ENCODE peak calls at places on chromosomes 1 and 21, in ten cellular contexts. One of them, this sample, is unnamed.

GRCh38 chr1:4674676-4675075 is 20.3 kb downstream of the AJAP1 start:
- DNase-seq in COR-L47: no peak
- DNase-seq in GM18507: no peak
- DNase-seq in ovary: no peak
- DNase-seq in CD8-positive, alpha-beta T cell: no peak
- DNase-seq in stimulated activated CD4-positive, alpha-beta T cell treated with anti-CD3 and anti-CD28 coated beads, Interleukin-12 subunit alpha, Interleukin-12 subunit beta, amount 100 ng/mL, for 4 hours: no peak
- DNase-seq in activated CD4-positive, alpha-beta T cell treated with anti-CD3 and anti-CD28 coated beads, Interleukin-2, amount 10 ng/mL, durations not matched to agents 7 days and 5 days: no peak
- DNase-seq in stimulated activated CD8-positive, alpha-beta memory T cell treated with anti-CD3 and anti-CD28 coated beads, Interleukin-7, amount 100 ng/mL, for 1 hour: no peak
- DNase-seq in ELR: no peak
- DNase-seq in fibroblast of pulmonary artery: no peak
- DNase-seq in this sample: no peak

GRCh38 chr1:118945460-118945859 is 42.7 kb downstream of the TBX15 start:
- DNase-seq in fibroblast of pulmonary artery: no peak
- DNase-seq in activated CD4-positive, alpha-beta T cell treated with anti-CD3 and anti-CD28 coated beads, Interleukin-2, amount 10 ng/mL, durations not matched to agents 7 days and 5 days: no peak
- DNase-seq in stimulated activated CD4-positive, alpha-beta T cell treated with anti-CD3 and anti-CD28 coated beads, Interleukin-12 subunit alpha, Interleukin-12 subunit beta, amount 100 ng/mL, for 4 hours: no peak
- DNase-seq in ovary: no peak
- DNase-seq in stimulated activated CD8-positive, alpha-beta memory T cell treated with anti-CD3 and anti-CD28 coated beads, Interleukin-7, amount 100 ng/mL, for 1 hour: no peak
- DNase-seq in ELR: no peak
- DNase-seq in CD8-positive, alpha-beta T cell: no peak
- DNase-seq in COR-L47: peak
- DNase-seq in GM18507: no peak
- DNase-seq in this sample: peak

GRCh38 chr1:38500352-38500751 is 359.2 kb downstream of the RRAGC start:
- DNase-seq in CD8-positive, alpha-beta T cell: no peak
- DNase-seq in GM18507: no peak
- DNase-seq in fibroblast of pulmonary artery: peak
- DNase-seq in stimulated activated CD4-positive, alpha-beta T cell treated with anti-CD3 and anti-CD28 coated beads, Interleukin-12 subunit alpha, Interleukin-12 subunit beta, amount 100 ng/mL, for 4 hours: no peak
- DNase-seq in ovary: no peak
- DNase-seq in ELR: peak
- DNase-seq in stimulated activated CD8-positive, alpha-beta memory T cell treated with anti-CD3 and anti-CD28 coated beads, Interleukin-7, amount 100 ng/mL, for 1 hour: no peak
- DNase-seq in activated CD4-positive, alpha-beta T cell treated with anti-CD3 and anti-CD28 coated beads, Interleukin-2, amount 10 ng/mL, durations not matched to agents 7 days and 5 days: no peak
- DNase-seq in COR-L47: no peak
- DNase-seq in this sample: peak

GRCh38 chr21:34911360-34911759 is 137.7 kb downstream of the RUNX1 start:
- DNase-seq in stimulated activated CD4-positive, alpha-beta T cell treated with anti-CD3 and anti-CD28 coated beads, Interleukin-12 subunit alpha, Interleukin-12 subunit beta, amount 100 ng/mL, for 4 hours: no peak
- DNase-seq in COR-L47: no peak
- DNase-seq in GM18507: no peak
- DNase-seq in ovary: no peak
- DNase-seq in ELR: no peak
- DNase-seq in stimulated activated CD8-positive, alpha-beta memory T cell treated with anti-CD3 and anti-CD28 coated beads, Interleukin-7, amount 100 ng/mL, for 1 hour: no peak
- DNase-seq in activated CD4-positive, alpha-beta T cell treated with anti-CD3 and anti-CD28 coated beads, Interleukin-2, amount 10 ng/mL, durations not matched to agents 7 days and 5 days: no peak
- DNase-seq in CD8-positive, alpha-beta T cell: no peak
- DNase-seq in fibroblast of pulmonary artery: no peak
- DNase-seq in this sample: no peak

GRCh38 chr1:116390195-116390594 is 17.2 kb downstream of the ATP1A1 start:
- DNase-seq in stimulated activated CD4-positive, alpha-beta T cell treated with anti-CD3 and anti-CD28 coated beads, Interleukin-12 subunit alpha, Interleukin-12 subunit beta, amount 100 ng/mL, for 4 hours: no peak
- DNase-seq in fibroblast of pulmonary artery: no peak
- DNase-seq in ovary: no peak
- DNase-seq in COR-L47: no peak
- DNase-seq in ELR: no peak
- DNase-seq in stimulated activated CD8-positive, alpha-beta memory T cell treated with anti-CD3 and anti-CD28 coated beads, Interleukin-7, amount 100 ng/mL, for 1 hour: no peak
- DNase-seq in CD8-positive, alpha-beta T cell: no peak
- DNase-seq in GM18507: peak
- DNase-seq in activated CD4-positive, alpha-beta T cell treated with anti-CD3 and anti-CD28 coated beads, Interleukin-2, amount 10 ng/mL, durations not matched to agents 7 days and 5 days: peak
- DNase-seq in this sample: no peak

GRCh38 chr1:94126651-94127050 is 5.7 kb upstream of the ABCA4 start:
- DNase-seq in ELR: no peak
- DNase-seq in stimulated activated CD4-positive, alpha-beta T cell treated with anti-CD3 and anti-CD28 coated beads, Interleukin-12 subunit alpha, Interleukin-12 subunit beta, amount 100 ng/mL, for 4 hours: no peak
- DNase-seq in CD8-positive, alpha-beta T cell: no peak
- DNase-seq in fibroblast of pulmonary artery: no peak
- DNase-seq in activated CD4-positive, alpha-beta T cell treated with anti-CD3 and anti-CD28 coated beads, Interleukin-2, amount 10 ng/mL, durations not matched to agents 7 days and 5 days: no peak
- DNase-seq in COR-L47: no peak
- DNase-seq in ovary: no peak
- DNase-seq in stimulated activated CD8-positive, alpha-beta memory T cell treated with anti-CD3 and anti-CD28 coated beads, Interleukin-7, amount 100 ng/mL, for 1 hour: no peak
- DNase-seq in GM18507: no peak
- DNase-seq in this sample: no peak

GRCh38 chr1:155178441-155179106 is 4.9 kb downstream of the TRIM46 start:
- DNase-seq in GM18507: no peak
- DNase-seq in stimulated activated CD4-positive, alpha-beta T cell treated with anti-CD3 and anti-CD28 coated beads, Interleukin-12 subunit alpha, Interleukin-12 subunit beta, amount 100 ng/mL, for 4 hours: no peak
- DNase-seq in activated CD4-positive, alpha-beta T cell treated with anti-CD3 and anti-CD28 coated beads, Interleukin-2, amount 10 ng/mL, durations not matched to agents 7 days and 5 days: no peak
- DNase-seq in fibroblast of pulmonary artery: no peak
- DNase-seq in ELR: no peak
- DNase-seq in stimulated activated CD8-positive, alpha-beta memory T cell treated with anti-CD3 and anti-CD28 coated beads, Interleukin-7, amount 100 ng/mL, for 1 hour: no peak
- DNase-seq in ovary: peak
- DNase-seq in CD8-positive, alpha-beta T cell: no peak
- DNase-seq in COR-L47: no peak
- DNase-seq in this sample: no peak

GRCh38 chr1:23960291-23960718 is 677 bp downstream of the PNRC2 start:
- DNase-seq in stimulated activated CD8-positive, alpha-beta memory T cell treated with anti-CD3 and anti-CD28 coated beads, Interleukin-7, amount 100 ng/mL, for 1 hour: no peak
- DNase-seq in stimulated activated CD4-positive, alpha-beta T cell treated with anti-CD3 and anti-CD28 coated beads, Interleukin-12 subunit alpha, Interleukin-12 subunit beta, amount 100 ng/mL, for 4 hours: no peak
- DNase-seq in activated CD4-positive, alpha-beta T cell treated with anti-CD3 and anti-CD28 coated beads, Interleukin-2, amount 10 ng/mL, durations not matched to agents 7 days and 5 days: no peak
- DNase-seq in ovary: no peak
- DNase-seq in GM18507: no peak
- DNase-seq in CD8-positive, alpha-beta T cell: no peak
- DNase-seq in ELR: peak
- DNase-seq in fibroblast of pulmonary artery: peak
- DNase-seq in COR-L47: no peak
- DNase-seq in this sample: no peak

GRCh38 chr1:197618065-197618464 is 157.2 kb downstream of the DENND1B start:
- DNase-seq in activated CD4-positive, alpha-beta T cell treated with anti-CD3 and anti-CD28 coated beads, Interleukin-2, amount 10 ng/mL, durations not matched to agents 7 days and 5 days: no peak
- DNase-seq in fibroblast of pulmonary artery: peak
- DNase-seq in stimulated activated CD8-positive, alpha-beta memory T cell treated with anti-CD3 and anti-CD28 coated beads, Interleukin-7, amount 100 ng/mL, for 1 hour: no peak
- DNase-seq in ovary: no peak
- DNase-seq in stimulated activated CD4-positive, alpha-beta T cell treated with anti-CD3 and anti-CD28 coated beads, Interleukin-12 subunit alpha, Interleukin-12 subunit beta, amount 100 ng/mL, for 4 hours: no peak
- DNase-seq in ELR: no peak
- DNase-seq in GM18507: no peak
- DNase-seq in COR-L47: peak
- DNase-seq in CD8-positive, alpha-beta T cell: no peak
- DNase-seq in this sample: no peak

GRCh38 chr1:22872971-22873664 is 99.5 kb downstream of the LACTBL1 start:
- DNase-seq in stimulated activated CD8-positive, alpha-beta memory T cell treated with anti-CD3 and anti-CD28 coated beads, Interleukin-7, amount 100 ng/mL, for 1 hour: no peak
- DNase-seq in COR-L47: no peak
- DNase-seq in stimulated activated CD4-positive, alpha-beta T cell treated with anti-CD3 and anti-CD28 coated beads, Interleukin-12 subunit alpha, Interleukin-12 subunit beta, amount 100 ng/mL, for 4 hours: no peak
- DNase-seq in ELR: no peak
- DNase-seq in CD8-positive, alpha-beta T cell: no peak
- DNase-seq in fibroblast of pulmonary artery: no peak
- DNase-seq in ovary: no peak
- DNase-seq in GM18507: no peak
- DNase-seq in activated CD4-positive, alpha-beta T cell treated with anti-CD3 and anti-CD28 coated beads, Interleukin-2, amount 10 ng/mL, durations not matched to agents 7 days and 5 days: no peak
- DNase-seq in this sample: no peak

GRCh38 chr1:41673355-41673754 is 188.9 kb upstream of the EDN2 start:
- DNase-seq in fibroblast of pulmonary artery: no peak
- DNase-seq in GM18507: no peak
- DNase-seq in stimulated activated CD4-positive, alpha-beta T cell treated with anti-CD3 and anti-CD28 coated beads, Interleukin-12 subunit alpha, Interleukin-12 subunit beta, amount 100 ng/mL, for 4 hours: no peak
- DNase-seq in activated CD4-positive, alpha-beta T cell treated with anti-CD3 and anti-CD28 coated beads, Interleukin-2, amount 10 ng/mL, durations not matched to agents 7 days and 5 days: peak
- DNase-seq in CD8-positive, alpha-beta T cell: peak
- DNase-seq in ovary: no peak
- DNase-seq in stimulated activated CD8-positive, alpha-beta memory T cell treated with anti-CD3 and anti-CD28 coated beads, Interleukin-7, amount 100 ng/mL, for 1 hour: no peak
- DNase-seq in COR-L47: no peak
- DNase-seq in ELR: peak
- DNase-seq in this sample: no peak

GRCh38 chr1:41739061-41739955 is 179.4 kb downstream of the HIVEP3 start:
- DNase-seq in stimulated activated CD8-positive, alpha-beta memory T cell treated with anti-CD3 and anti-CD28 coated beads, Interleukin-7, amount 100 ng/mL, for 1 hour: peak
- DNase-seq in COR-L47: no peak
- DNase-seq in stimulated activated CD4-positive, alpha-beta T cell treated with anti-CD3 and anti-CD28 coated beads, Interleukin-12 subunit alpha, Interleukin-12 subunit beta, amount 100 ng/mL, for 4 hours: peak
- DNase-seq in CD8-positive, alpha-beta T cell: peak
- DNase-seq in activated CD4-positive, alpha-beta T cell treated with anti-CD3 and anti-CD28 coated beads, Interleukin-2, amount 10 ng/mL, durations not matched to agents 7 days and 5 days: peak
- DNase-seq in GM18507: peak
- DNase-seq in ELR: peak
- DNase-seq in fibroblast of pulmonary artery: peak
- DNase-seq in ovary: peak
- DNase-seq in this sample: no peak

GRCh38 chr1:27581823-27582243 is 22.1 kb downstream of the AHDC1 start:
- DNase-seq in GM18507: no peak
- DNase-seq in ELR: no peak
- DNase-seq in stimulated activated CD4-positive, alpha-beta T cell treated with anti-CD3 and anti-CD28 coated beads, Interleukin-12 subunit alpha, Interleukin-12 subunit beta, amount 100 ng/mL, for 4 hours: no peak
- DNase-seq in CD8-positive, alpha-beta T cell: no peak
- DNase-seq in ovary: peak
- DNase-seq in activated CD4-positive, alpha-beta T cell treated with anti-CD3 and anti-CD28 coated beads, Interleukin-2, amount 10 ng/mL, durations not matched to agents 7 days and 5 days: no peak
- DNase-seq in fibroblast of pulmonary artery: no peak
- DNase-seq in stimulated activated CD8-positive, alpha-beta memory T cell treated with anti-CD3 and anti-CD28 coated beads, Interleukin-7, amount 100 ng/mL, for 1 hour: no peak
- DNase-seq in COR-L47: no peak
- DNase-seq in this sample: no peak

GRCh38 chr1:156114919-156115513 is 505 bp downstream of the LMNA start:
- DNase-seq in stimulated activated CD4-positive, alpha-beta T cell treated with anti-CD3 and anti-CD28 coated beads, Interleukin-12 subunit alpha, Interleukin-12 subunit beta, amount 100 ng/mL, for 4 hours: no peak
- DNase-seq in GM18507: no peak
- DNase-seq in ELR: peak
- DNase-seq in ovary: no peak
- DNase-seq in fibroblast of pulmonary artery: no peak
- DNase-seq in CD8-positive, alpha-beta T cell: no peak
- DNase-seq in stimulated activated CD8-positive, alpha-beta memory T cell treated with anti-CD3 and anti-CD28 coated beads, Interleukin-7, amount 100 ng/mL, for 1 hour: no peak
- DNase-seq in COR-L47: no peak
- DNase-seq in activated CD4-positive, alpha-beta T cell treated with anti-CD3 and anti-CD28 coated beads, Interleukin-2, amount 10 ng/mL, durations not matched to agents 7 days and 5 days: no peak
- DNase-seq in this sample: peak

GRCh38 chr1:225488671-225489070 is 60.8 kb upstream of the LBR start:
- DNase-seq in CD8-positive, alpha-beta T cell: no peak
- DNase-seq in stimulated activated CD4-positive, alpha-beta T cell treated with anti-CD3 and anti-CD28 coated beads, Interleukin-12 subunit alpha, Interleukin-12 subunit beta, amount 100 ng/mL, for 4 hours: no peak
- DNase-seq in activated CD4-positive, alpha-beta T cell treated with anti-CD3 and anti-CD28 coated beads, Interleukin-2, amount 10 ng/mL, durations not matched to agents 7 days and 5 days: no peak
- DNase-seq in ovary: no peak
- DNase-seq in COR-L47: no peak
- DNase-seq in ELR: no peak
- DNase-seq in stimulated activated CD8-positive, alpha-beta memory T cell treated with anti-CD3 and anti-CD28 coated beads, Interleukin-7, amount 100 ng/mL, for 1 hour: no peak
- DNase-seq in fibroblast of pulmonary artery: no peak
- DNase-seq in GM18507: no peak
- DNase-seq in this sample: no peak

GRCh38 chr1:150976879-150977694 is 2.5 kb upstream of the CERS2 start:
- DNase-seq in activated CD4-positive, alpha-beta T cell treated with anti-CD3 and anti-CD28 coated beads, Interleukin-2, amount 10 ng/mL, durations not matched to agents 7 days and 5 days: peak
- DNase-seq in COR-L47: no peak
- DNase-seq in stimulated activated CD4-positive, alpha-beta T cell treated with anti-CD3 and anti-CD28 coated beads, Interleukin-12 subunit alpha, Interleukin-12 subunit beta, amount 100 ng/mL, for 4 hours: peak
- DNase-seq in ovary: peak
- DNase-seq in ELR: peak
- DNase-seq in stimulated activated CD8-positive, alpha-beta memory T cell treated with anti-CD3 and anti-CD28 coated beads, Interleukin-7, amount 100 ng/mL, for 1 hour: peak
- DNase-seq in fibroblast of pulmonary artery: no peak
- DNase-seq in GM18507: no peak
- DNase-seq in CD8-positive, alpha-beta T cell: peak
- DNase-seq in this sample: peak